ENCODE peak calls at places on chromosomes 1 and 21, in ten cellular contexts. R is WERI-Rb-1; Y is body of pancreas; D is brain microvascular endothelial cell; J is CD4-positive, alpha-beta memory T cell; F is breast epithelium; W is HCT116; B is CD4-positive, CD25-positive, alpha-beta regulatory T cell; N is transverse colon; Q is effector memory CD4-positive, alpha-beta T cell. E is an unnamed sample. For H3K27me3, the result is how much of the 10 kb centered on the place peaks cover.

GRCh38 chr1:102977293-102977692 is 131.0 kb downstream of the COL11A1 start:
- DNase-seq in B (no peak), J (no peak), N (no peak), W (no peak), F (no peak), R (no peak), Q (no peak), Y (no peak), D (no peak), E (no peak)

GRCh38 chr21:44789880-44790279 is 11.7 kb downstream of the UBE2G2 start:
- DNase-seq in J (no peak), D (no peak), W (no peak), B (no peak), N (no peak), Y (no peak), Q (no peak), F (no peak), R (no peak), E (no peak)

GRCh38 chr1:23423415-23424170 is 955 bp downstream of the TCEA3 start:
- DNase-seq in W (no peak), B (no peak), R (no peak), Y (peak), J (no peak), N (peak), Q (no peak), D (no peak), F (no peak), E (no peak)

GRCh38 chr1:233543338-233544255 is 70.3 kb upstream of the KCNK1 start:
- DNase-seq in N (no peak), D (peak), W (peak), B (no peak), Y (no peak), R (no peak), Q (no peak), F (no peak), J (no peak), E (no peak)

GRCh38 chr1:150813028-150813707 is 5.1 kb upstream of the CTSK start:
- DNase-seq in B (no peak), D (peak), W (peak), Y (peak), N (peak), F (peak), Q (no peak), J (no peak), R (peak), E (no peak)

GRCh38 chr1:29426701-29427279 is 190.5 kb downstream of the PTPRU start:
- DNase-seq in D (no peak), B (no peak), Y (peak), J (no peak), Q (no peak), F (no peak), N (no peak), W (no peak), R (no peak), E (no peak)

GRCh38 chr1:18037651-18038050 is 69.9 kb upstream of the IGSF21 start:
- DNase-seq in D (no peak), W (no peak), Y (no peak), B (no peak), J (no peak), R (no peak), N (peak), F (no peak), Q (no peak), E (no peak)

GRCh38 chr1:147833231-147833840 is 69.3 kb upstream of the GJA8 start:
- DNase-seq in D (no peak), W (no peak), N (no peak), R (peak), Y (no peak), F (no peak), Q (no peak), J (no peak), B (no peak), E (no peak)

GRCh38 chr1:10519016-10519417 is 44.3 kb downstream of the PEX14 start:
- DNase-seq in W (no peak), D (no peak), B (no peak), J (no peak), Q (no peak), Y (no peak), R (peak), F (no peak), N (no peak), E (no peak)

DNA sequence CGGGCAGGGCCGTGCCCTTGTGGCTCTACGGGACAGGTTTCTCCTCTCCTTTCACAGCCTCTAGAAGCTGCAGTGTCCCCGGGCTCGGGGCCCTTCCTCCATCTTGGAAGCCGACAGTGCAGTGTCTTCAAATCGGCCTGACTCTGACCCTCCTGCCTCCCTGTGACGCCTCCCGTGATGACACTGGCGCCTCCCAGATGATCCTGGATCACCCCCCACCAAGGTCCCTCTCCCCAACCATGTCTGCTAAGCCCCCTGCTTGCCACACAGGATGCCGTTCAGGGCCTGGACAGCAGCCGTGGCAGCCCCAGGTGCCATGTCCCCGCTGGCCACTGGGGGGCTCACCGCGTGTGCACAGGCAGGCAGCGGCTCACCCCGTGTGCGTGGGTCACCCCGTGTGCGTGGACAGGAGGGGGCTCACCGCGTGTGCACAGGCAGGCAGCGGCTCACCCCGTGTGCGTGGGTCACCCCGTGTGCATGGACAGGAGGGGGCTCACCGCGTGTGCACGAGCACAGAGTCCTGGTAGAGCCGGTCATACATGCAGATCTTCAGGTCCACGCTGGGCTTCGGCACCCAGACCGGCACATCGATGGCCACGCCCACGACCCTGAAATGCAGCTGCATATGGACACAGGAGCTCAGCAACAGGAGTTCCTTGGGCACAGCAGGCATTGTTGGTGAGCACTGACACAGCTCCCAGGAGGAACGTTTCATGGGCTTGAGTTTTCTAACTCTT is 24.9 kb upstream of the TMEM52 start:
- DNase-seq in B (peak), D (peak), R (peak), F (no peak), Y (peak), W (peak), N (peak), J (peak), Q (no peak), E (no peak)
- H3K4me3 ChIP-seq in B (no peak), D (no peak), R (peak), F (peak), Y (no peak), W (peak), N (no peak), J (no peak), Q (no peak), E (peak)

GRCh38 chr1:186500804-186501203 is 39.9 kb upstream of the PDC start:
- DNase-seq in R (no peak), D (no peak), W (no peak), J (no peak), N (no peak), Q (no peak), B (no peak), Y (no peak), F (no peak), E (no peak)
- H3K27ac ChIP-seq in R (no peak), D (no peak), W (no peak), J (no peak), N (no peak), Q (no peak), B (no peak), Y (no peak), F (no peak), E (no peak)

GRCh38 chr1:39962450-39962825 is 7.5 kb downstream of the MFSD2A start:
- DNase-seq in R (no peak), Q (no peak), Y (no peak), N (no peak), J (no peak), W (no peak), F (no peak), D (no peak), B (no peak), E (no peak)
- H3K27me3 ChIP-seq in R (under half), Q (under half), Y (under half), N (under half), J (under half), W (under half), F (under half), D (under half), B (under half), E (under half)

GRCh38 chr1:203186446-203187305 is at the start of gene CHI3L1:
- DNase-seq in J (no peak), F (no peak), B (no peak), R (peak), N (peak), Q (no peak), W (no peak), Y (peak), D (no peak), E (no peak)
- H3K4me3 ChIP-seq in J (no peak), F (peak), B (no peak), R (peak), N (no peak), Q (no peak), W (no peak), Y (no peak), D (no peak), E (no peak)

GRCh38 chr1:1938276-1938573 is 19.1 kb upstream of the TMEM52 start:
- DNase-seq in F (no peak), Q (no peak), W (no peak), J (no peak), B (no peak), N (no peak), Y (no peak), R (no peak), D (no peak), E (no peak)
- H3K27ac ChIP-seq in F (no peak), Q (no peak), W (no peak), J (no peak), B (no peak), N (no peak), Y (no peak), R (no peak), D (no peak), E (no peak)

GRCh38 chr1:22143065-22143514 is at the start of gene WNT4:
- DNase-seq in B (peak), Q (peak), D (no peak), W (no peak), J (peak), Y (peak), N (peak), F (no peak), R (no peak), E (no peak)
- H3K27me3 ChIP-seq in B (under half), Q (under half), D (under half), W (under half), J (under half), Y (under half), N (half or more), F (under half), R (under half), E (under half)

GRCh38 chr1:244048566-244049141 is 2.4 kb upstream of the ZBTB18 start:
- DNase-seq in Q (no peak), W (no peak), B (no peak), R (peak), F (no peak), J (no peak), Y (no peak), N (no peak), D (no peak), E (no peak)
- H3K4me3 ChIP-seq in Q (peak), W (peak), B (no peak), R (peak), F (peak), J (no peak), Y (peak), N (peak), D (peak), E (peak)

GRCh38 chr1:155285063-155285462 is 7.8 kb downstream of the HCN3 start:
- DNase-seq in N (no peak), D (no peak), F (no peak), Q (no peak), W (no peak), B (no peak), Y (no peak), R (no peak), J (no peak), E (no peak)
- H3K27ac ChIP-seq in N (no peak), D (no peak), F (no peak), Q (no peak), W (no peak), B (no peak), Y (no peak), R (no peak), J (no peak), E (no peak)

GRCh38 chr1:182610606-182611194 is 6.5 kb upstream of the RGS16 start:
- DNase-seq in F (no peak), N (no peak), Y (no peak), J (no peak), W (no peak), R (no peak), B (no peak), Q (no peak), D (no peak), E (no peak)

GRCh38 chr1:182611326-182611725 is 7.1 kb upstream of the RGS16 start:
- DNase-seq in N (no peak), W (no peak), D (no peak), F (no peak), J (no peak), R (no peak), B (no peak), Y (no peak), Q (no peak), E (no peak)

GRCh38 chr1:182608850-182609610 is 4.8 kb upstream of the RGS16 start:
- DNase-seq in J (no peak), D (peak), N (no peak), W (no peak), F (no peak), Y (no peak), R (no peak), B (no peak), Q (no peak), E (no peak)

GRCh38 chr1:182604835-182605164 is 611 bp upstream of the RGS16 start:
- DNase-seq in D (no peak), Q (no peak), Y (no peak), B (no peak), N (no peak), F (no peak), W (no peak), R (no peak), J (no peak), E (no peak)

DNA sequence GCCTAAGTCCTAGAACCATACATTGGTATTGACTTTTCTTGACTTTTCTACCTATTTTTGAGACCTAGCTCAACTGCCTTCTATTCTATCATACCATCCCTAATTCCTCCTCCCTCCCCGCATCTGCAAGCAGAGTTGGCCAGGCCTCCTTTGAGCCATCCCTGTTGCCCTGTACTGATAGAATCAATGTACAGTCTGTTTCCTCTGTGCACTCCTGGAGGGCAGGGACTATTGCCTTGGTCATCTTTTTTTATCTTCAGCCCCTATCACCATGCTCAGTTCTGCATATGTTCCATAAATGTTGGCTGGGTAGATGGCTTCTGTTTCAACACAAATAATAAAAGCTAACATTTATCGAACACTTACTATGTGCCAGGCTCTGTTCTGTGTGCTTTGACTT is 4.0 kb upstream of the RGS16 start:
- DNase-seq in R (no peak), B (no peak), N (no peak), W (no peak), F (no peak), Y (no peak), D (no peak), J (no peak), Q (no peak), E (no peak)
- H3K27me3 ChIP-seq in R (under half), B (under half), N (under half), W (under half), F (under half), Y (under half), D (under half), J (under half), Q (under half), E (under half)

DNA sequence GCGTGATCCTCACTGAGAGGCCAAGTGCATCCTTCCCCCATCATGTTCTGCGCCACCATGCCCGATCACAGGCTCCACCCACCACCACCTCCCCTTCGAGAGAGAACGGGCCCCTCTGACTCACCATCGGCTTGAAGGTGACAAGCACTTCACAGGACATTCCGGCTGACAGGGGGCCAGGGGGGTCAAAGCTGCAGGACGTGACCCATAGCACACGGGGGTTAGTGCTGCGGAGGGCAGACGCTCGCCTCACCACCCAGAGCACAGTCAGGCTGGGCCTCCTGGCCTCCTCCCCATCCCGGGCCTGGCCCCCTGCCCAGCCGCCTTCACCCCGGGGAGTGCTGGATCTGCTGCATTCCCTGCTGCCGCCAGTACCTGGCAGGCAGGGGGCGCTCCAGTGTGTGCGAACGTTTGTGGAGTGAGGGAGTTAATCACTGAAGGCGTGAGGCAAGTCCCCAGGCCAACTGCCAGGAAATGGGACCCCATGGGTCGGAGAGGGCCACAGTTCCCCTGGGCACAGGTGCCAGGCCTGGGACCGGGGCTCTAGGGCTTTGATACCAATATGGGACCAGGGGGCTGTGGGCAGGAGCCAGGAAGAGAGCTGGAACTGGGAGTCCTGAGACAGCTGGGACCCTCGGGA is 40.9 kb upstream of the TMEM52 start:
- DNase-seq in Y (peak), F (peak), N (peak), W (peak), Q (no peak), J (peak), D (peak), R (peak), B (peak), E (peak)
- H3K4me3 ChIP-seq in Y (no peak), F (peak), N (no peak), W (peak), Q (no peak), J (no peak), D (no peak), R (peak), B (no peak), E (peak)